ENCODE peak calls at places on chromosomes 16 and 17, in nine cellular contexts. M, Z, Y, D, E, O, L, F and N are unnamed samples.

GRCh38 chr17:56593073-56593740 is at the start of gene NOG:
- DNase-seq in D (peak), L (peak), E (peak), M (peak), Y (peak), O (no peak), F (no peak), Z (peak), N (peak)

GRCh38 chr16:10661737-10662136 is 33.0 kb downstream of the TEKT5 start:
- DNase-seq in F (no peak), O (no peak), E (no peak), Y (no peak), D (no peak), L (no peak), M (no peak), Z (no peak), N (no peak)

GRCh38 chr16:64138621-64139020 is 983.2 kb downstream of the CDH11 start:
- DNase-seq in Z (no peak), L (no peak), M (no peak), Y (no peak), D (no peak), F (no peak), E (no peak), O (no peak), N (no peak)

GRCh38 chr17:59296190-59296589 is 35.3 kb upstream of the YPEL2 start:
- DNase-seq in L (no peak), F (no peak), E (no peak), Y (no peak), O (no peak), Z (no peak), D (no peak), M (no peak), N (no peak)

GRCh38 chr16:84383106-84383505 is 14.8 kb downstream of the ATP2C2 start:
- DNase-seq in M (no peak), L (no peak), E (no peak), Z (no peak), D (no peak), F (no peak), O (no peak), Y (no peak), N (no peak)

GRCh38 chr17:67477687-67478086 is 100.6 kb downstream of the PITPNC1 start:
- DNase-seq in D (peak), L (peak), M (no peak), Y (no peak), Z (peak), O (no peak), E (peak), F (no peak), N (no peak)

GRCh38 chr16:69077251-69077650 is 28.2 kb upstream of the HAS3 start:
- DNase-seq in F (no peak), D (peak), Y (peak), L (no peak), E (no peak), O (no peak), M (no peak), Z (no peak), N (no peak)

GRCh38 chr17:27462149-27462548 is 5.9 kb downstream of the KSR1 start:
- DNase-seq in E (no peak), O (no peak), Z (no peak), D (no peak), F (no peak), M (no peak), Y (no peak), L (no peak), N (no peak)

GRCh38 chr17:1787301-1787902 is 25.5 kb downstream of the SERPINF1 start:
- DNase-seq in O (peak), Z (no peak), F (no peak), D (peak), Y (peak), L (no peak), M (no peak), E (no peak), N (no peak)

GRCh38 chr17:78995022-78995760 is 14.4 kb downstream of the CANT1 start:
- DNase-seq in L (no peak), D (no peak), O (no peak), Y (no peak), E (no peak), F (no peak), M (no peak), Z (no peak), N (no peak)

GRCh38 chr16:65838001-65838400 is 528.5 kb upstream of the CDH5 start:
- DNase-seq in Z (no peak), O (no peak), Y (no peak), E (no peak), D (no peak), L (no peak), M (no peak), F (no peak), N (no peak)